ENCODE peak calls at places on chromosome X, in eight cellular contexts. U is GM23338, G is sigmoid colon, H is NCI-H774, I is DMS79 treated with DMSO at 0.1 percent for 48 hours, W is nephron progenitor cell, M is activated T-helper 1 cell treated with Interleukin-2 at 50 U/mL for 16 hours, S is neural crest cell. K is an unnamed sample.

GRCh38 chrX:118459494-118459893 is 36.1 kb upstream of the DOCK11 start:
- DNase-seq in H (peak), W (no peak), M (no peak), I (no peak), U (peak), G (no peak), S (no peak), K (peak)

GRCh38 chrX:1244164-1245076 is 24.2 kb upstream of the CSF2RA start:
- DNase-seq in W (peak), S (peak), H (no peak), M (no peak), G (no peak), U (peak), I (no peak), K (peak)

GRCh38 chrX:21947671-21948070 is 7.2 kb downstream of the SMS start:
- DNase-seq in G (no peak), U (no peak), S (no peak), M (no peak), W (no peak), H (no peak), I (no peak), K (no peak)

GRCh38 chrX:115318139-115318538 is 28.6 kb downstream of the LUZP4 start:
- DNase-seq in G (no peak), U (peak), M (no peak), S (no peak), H (no peak), W (no peak), I (no peak), K (no peak)

GRCh38 chrX:21966866-21967265 is 26.4 kb downstream of the SMS start:
- DNase-seq in S (no peak), H (no peak), W (no peak), U (no peak), I (no peak), M (no peak), G (no peak), K (no peak)

GRCh38 chrX:19670854-19671620 is 155.7 kb upstream of the MAP3K15 start:
- DNase-seq in M (no peak), S (no peak), U (peak), W (peak), H (no peak), I (no peak), G (peak), K (peak)

GRCh38 chrX:30343206-30343605 is 34.0 kb upstream of the NR0B1 start:
- DNase-seq in M (no peak), I (no peak), W (no peak), U (peak), H (no peak), G (no peak), S (no peak), K (no peak)

GRCh38 chrX:9465380-9466114 is 689 bp downstream of the TBL1X start:
- DNase-seq in H (no peak), M (no peak), W (peak), S (peak), I (no peak), G (no peak), U (peak), K (peak)

GRCh38 chrX:74133156-74133796 is 170.7 kb upstream of the ZCCHC13 start:
- DNase-seq in I (peak), M (no peak), G (no peak), S (peak), U (peak), H (peak), W (peak), K (peak)

GRCh38 chrX:120365320-120365719 is 3.4 kb downstream of the ATP1B4 start:
- DNase-seq in H (peak), G (no peak), S (no peak), U (peak), W (peak), I (peak), M (peak), K (peak)

GRCh38 chrX:133661962-133662839 is 246.9 kb upstream of the GPC4 start:
- DNase-seq in U (no peak), I (no peak), H (no peak), M (no peak), G (no peak), W (no peak), S (no peak), K (no peak)

GRCh38 chrX:142186103-142186502 is 19.0 kb downstream of the MAGEC2 start:
- DNase-seq in H (no peak), I (no peak), W (no peak), G (no peak), M (no peak), U (no peak), S (no peak), K (no peak)

GRCh38 chrX:119391279-119391678 is 7.9 kb upstream of the SLC25A43 start:
- DNase-seq in G (no peak), S (no peak), M (no peak), I (no peak), U (peak), W (no peak), H (peak), K (peak)